ENCODE peak calls at places on chromosomes 6 and 20, in eight cellular contexts. M, H, Z, E, J, A, O and W are unnamed samples.

GRCh38 chr20:50267041-50267865 is 76.6 kb downstream of the CEBPB start:
- DNase-seq in M (no peak), H (no peak), Z (no peak), E (no peak), J (peak), A (no peak), O (no peak), W (peak)

GRCh38 chr6:72813807-72814596 is 192.1 kb downstream of the KCNQ5 start:
- DNase-seq in M (no peak), H (no peak), Z (no peak), E (no peak), J (no peak), A (no peak), O (no peak), W (peak)

GRCh38 chr6:157269261-157269794 is 54.0 kb downstream of the TMEM242 start:
- DNase-seq in M (no peak), H (no peak), Z (no peak), E (peak), J (peak), A (peak), O (no peak), W (no peak)

GRCh38 chr6:155108070-155108815 is 113.1 kb downstream of the TIAM2 start:
- DNase-seq in M (no peak), H (no peak), Z (no peak), E (no peak), J (no peak), A (peak), O (no peak), W (no peak)

GRCh38 chr6:133017581-133017980 is 203.2 kb downstream of the RPS12 start:
- DNase-seq in M (no peak), H (no peak), Z (no peak), E (no peak), J (no peak), A (no peak), O (no peak), W (no peak)

GRCh38 chr6:163579880-163580295 is 165.4 kb downstream of the QKI start:
- DNase-seq in M (no peak), H (no peak), Z (no peak), E (no peak), J (no peak), A (no peak), O (no peak), W (peak)

GRCh38 chr6:108168501-108168979 is 2.7 kb downstream of the NR2E1 start:
- DNase-seq in M (peak), H (peak), Z (no peak), E (no peak), J (peak), A (no peak), O (no peak), W (no peak)

GRCh38 chr6:148407372-148407771 is 64.7 kb downstream of the SASH1 start:
- DNase-seq in M (no peak), H (no peak), Z (no peak), E (no peak), J (peak), A (peak), O (no peak), W (peak)

GRCh38 chr6:82330171-82330804 is 33.3 kb upstream of the TPBG start:
- DNase-seq in M (no peak), H (no peak), Z (no peak), E (no peak), J (no peak), A (no peak), O (no peak), W (no peak)

GRCh38 chr6:43426928-43427405 is 374 bp upstream of the ABCC10 start:
- DNase-seq in M (no peak), H (no peak), Z (no peak), E (no peak), J (no peak), A (no peak), O (no peak), W (no peak)

GRCh38 chr6:69895396-69895795 is 29.0 kb downstream of the COL19A1 start:
- DNase-seq in M (no peak), H (no peak), Z (no peak), E (no peak), J (no peak), A (no peak), O (no peak), W (no peak)

GRCh38 chr20:8331740-8332412 is 199.8 kb downstream of the PLCB1 start:
- DNase-seq in M (no peak), H (peak), Z (no peak), E (no peak), J (peak), A (no peak), O (no peak), W (no peak)

GRCh38 chr20:48180637-48181036 is 395.4 kb upstream of the SULF2 start:
- DNase-seq in M (no peak), H (peak), Z (no peak), E (no peak), J (no peak), A (no peak), O (no peak), W (no peak)

GRCh38 chr6:139449611-139450000 is 75.2 kb upstream of the CITED2 start:
- DNase-seq in M (no peak), H (no peak), Z (no peak), E (no peak), J (no peak), A (no peak), O (no peak), W (no peak)

GRCh38 chr6:135180458-135181332 is at the start of gene MYB:
- DNase-seq in M (peak), H (no peak), Z (no peak), E (peak), J (peak), A (peak), O (peak), W (peak)

GRCh38 chr20:62336775-62337557 is 30.1 kb downstream of the LAMA5 start:
- DNase-seq in M (no peak), H (no peak), Z (no peak), E (no peak), J (peak), A (no peak), O (no peak), W (no peak)

GRCh38 chr6:112289039-112289566 is 34.7 kb upstream of the LAMA4 start:
- DNase-seq in M (no peak), H (no peak), Z (peak), E (peak), J (peak), A (no peak), O (no peak), W (no peak)

GRCh38 chr20:8305449-8305978 is 173.4 kb downstream of the PLCB1 start:
- DNase-seq in M (peak), H (no peak), Z (peak), E (peak), J (peak), A (no peak), O (peak), W (peak)

GRCh38 chr6:107435798-107436197 is 23.6 kb downstream of the PDSS2 start:
- DNase-seq in M (no peak), H (no peak), Z (no peak), E (no peak), J (no peak), A (no peak), O (no peak), W (no peak)

GRCh38 chr6:168574699-168575195 is 133.8 kb downstream of the SMOC2 start:
- DNase-seq in M (no peak), H (no peak), Z (no peak), E (no peak), J (peak), A (no peak), O (no peak), W (no peak)

GRCh38 chr6:106556368-106556960 is 72.8 kb downstream of the RTN4IP1 start:
- DNase-seq in M (no peak), H (no peak), Z (no peak), E (no peak), J (no peak), A (no peak), O (no peak), W (no peak)